ENCODE peak calls at places on chromosomes 6 and 20, in seven cellular contexts. P is fibroblast of lung, V is hepatocyte, G is tibial nerve, I is stomach, H is HCT116, T is GM06990. R is an unnamed sample.

GRCh38 chr6:34961574-34961973 is 72.5 kb downstream of the ANKS1A start:
- DNase-seq in V (no peak), I (no peak), P (no peak), G (no peak), T (no peak), H (no peak), R (no peak)

GRCh38 chr6:56552212-56553130 is 90.2 kb downstream of the DST start:
- DNase-seq in H (no peak), V (no peak), T (no peak), P (peak), I (no peak), G (no peak), R (no peak)

GRCh38 chr6:44567406-44567805 is 179.9 kb downstream of the CDC5L start:
- DNase-seq in H (no peak), G (no peak), V (no peak), P (peak), I (no peak), T (no peak), R (peak)

GRCh38 chr20:49207071-49207470 is 12.1 kb upstream of the DDX27 start:
- DNase-seq in P (no peak), H (no peak), I (no peak), T (no peak), G (no peak), V (no peak), R (no peak)

GRCh38 chr6:105326838-105327745 is 75.8 kb downstream of the PREP start:
- DNase-seq in P (peak), H (peak), T (no peak), G (no peak), V (no peak), I (no peak), R (no peak)

GRCh38 chr6:168895102-168895812 is 358.4 kb downstream of the THBS2 start:
- DNase-seq in G (peak), I (peak), T (peak), V (peak), H (peak), P (peak), R (peak)

GRCh38 chr20:33915726-33916331 is 77.9 kb upstream of the RALY start:
- DNase-seq in G (peak), T (no peak), P (no peak), H (peak), V (peak), I (peak), R (no peak)

GRCh38 chr20:50855498-50856474 is 60.9 kb downstream of the BCAS4 start:
- DNase-seq in I (peak), P (peak), G (no peak), V (peak), T (no peak), H (no peak), R (no peak)

GRCh38 chr6:150485559-150486517 is 113.8 kb upstream of the PLEKHG1 start:
- DNase-seq in V (no peak), G (no peak), P (no peak), I (no peak), H (no peak), T (no peak), R (no peak)

GRCh38 chr20:17647391-17648305 is 34.4 kb downstream of the RRBP1 start:
- DNase-seq in T (no peak), V (no peak), G (no peak), I (no peak), P (no peak), H (no peak), R (no peak)

GRCh38 chr6:2848851-2849250 is 7.2 kb upstream of the SERPINB1 start:
- DNase-seq in H (no peak), I (peak), V (no peak), P (no peak), G (no peak), T (no peak), R (no peak)

GRCh38 chr6:148967546-148967945 is 220.7 kb downstream of the UST start:
- DNase-seq in T (no peak), I (no peak), H (no peak), V (no peak), P (no peak), G (no peak), R (no peak)

GRCh38 chr6:158654498-158654897 is 4.6 kb downstream of the SYTL3 start:
- DNase-seq in G (no peak), I (peak), V (peak), T (no peak), P (peak), H (no peak), R (peak)

GRCh38 chr20:3405696-3406358 is 1.6 kb downstream of the DNAAF9 start:
- DNase-seq in H (no peak), G (no peak), T (no peak), P (no peak), I (no peak), V (no peak), R (no peak)

GRCh38 chr6:130057495-130057894 is 39.1 kb downstream of the L3MBTL3 start:
- DNase-seq in I (no peak), P (no peak), V (no peak), H (no peak), G (no peak), T (no peak), R (no peak)

GRCh38 chr6:111423960-111424846 is 58.8 kb downstream of the REV3L start:
- DNase-seq in V (no peak), G (no peak), P (peak), T (no peak), H (no peak), I (peak), R (no peak)

GRCh38 chr6:27867941-27868705 is 44.1 kb downstream of the OR2B2 start:
- DNase-seq in I (no peak), H (no peak), P (peak), T (peak), G (no peak), V (no peak), R (no peak)

GRCh38 chr6:161300823-161301222 is 27.0 kb upstream of the AGPAT4 start:
- DNase-seq in I (no peak), H (no peak), G (no peak), T (no peak), V (no peak), P (no peak), R (no peak)

GRCh38 chr6:88358846-88359245 is 192.7 kb upstream of the CNR1 start:
- DNase-seq in T (no peak), H (no peak), V (no peak), G (no peak), I (no peak), P (peak), R (no peak)

GRCh38 chr6:160337301-160337700 is 10.9 kb upstream of the SLC22A3 start:
- DNase-seq in V (no peak), H (no peak), P (peak), T (no peak), G (no peak), I (no peak), R (no peak)

GRCh38 chr6:21590345-21590744 is 3.2 kb upstream of the SOX4 start:
- DNase-seq in G (no peak), V (no peak), I (no peak), T (no peak), H (no peak), P (no peak), R (no peak)

GRCh38 chr6:21587182-21587924 is 6.2 kb upstream of the SOX4 start:
- DNase-seq in V (peak), I (peak), H (peak), T (peak), G (peak), P (peak), R (peak)

GRCh38 chr6:21586760-21587181 is 6.8 kb upstream of the SOX4 start:
- DNase-seq in P (no peak), T (no peak), H (no peak), I (peak), V (no peak), G (peak), R (no peak)

GRCh38 chr6:21587925-21588811 is 5.4 kb upstream of the SOX4 start:
- DNase-seq in I (peak), T (peak), V (peak), P (peak), G (peak), H (peak), R (peak)

DNA sequence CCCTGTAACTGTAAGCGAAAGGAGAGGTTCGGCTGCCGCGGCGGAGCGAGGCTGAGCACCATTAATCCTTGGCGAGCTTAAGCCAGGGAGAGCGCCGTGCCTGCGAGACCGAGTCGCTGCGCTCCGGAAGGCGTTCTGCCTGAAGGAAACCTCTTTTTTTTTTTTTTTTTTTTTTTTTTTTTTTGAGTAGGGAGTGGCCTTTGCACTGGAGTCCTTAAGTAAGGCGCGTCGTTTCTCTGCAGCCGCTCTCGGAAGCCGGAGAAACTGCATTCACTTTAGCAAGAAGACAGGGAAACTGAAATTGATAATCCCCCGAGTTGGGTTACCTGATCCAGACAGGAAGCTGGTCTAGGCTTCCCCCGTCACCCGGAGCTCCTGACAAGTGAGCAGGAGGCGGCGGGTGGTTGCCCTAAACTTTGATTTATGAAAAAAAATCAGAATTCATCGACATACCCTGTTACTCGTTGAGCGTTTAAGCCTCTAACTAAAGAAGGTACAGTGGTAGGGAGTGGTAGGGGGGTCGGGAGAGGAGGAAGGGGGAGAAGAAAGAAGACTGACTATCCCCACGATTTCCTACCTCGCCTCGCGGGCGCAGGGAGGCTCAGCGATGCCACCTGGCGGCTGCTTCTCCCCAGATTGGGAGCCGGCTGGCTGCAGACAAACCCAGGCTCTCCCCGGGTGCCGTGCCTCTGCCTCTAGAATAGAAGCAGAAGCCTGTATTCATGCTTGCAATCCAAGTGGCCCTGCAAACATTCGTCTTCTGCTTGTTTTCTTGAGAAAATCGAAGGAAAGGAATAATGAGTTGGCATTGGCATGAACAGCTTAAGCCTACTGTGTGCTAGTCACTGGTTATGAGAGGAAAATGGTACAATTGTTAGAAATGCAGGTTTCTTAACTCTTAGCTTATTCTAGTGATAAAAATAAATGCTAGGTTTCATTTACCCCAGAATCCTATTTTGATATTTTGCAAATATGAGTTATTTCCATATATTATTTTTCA is 4.4 kb upstream of the SOX4 start:
- DNase-seq in V (peak), G (peak), T (peak), P (peak), H (peak), I (peak), R (peak)
- TF ChIP-seq CTCF in V (peak), G (peak), T (peak), P (peak), H (peak), I (peak), R (no peak)

DNA sequence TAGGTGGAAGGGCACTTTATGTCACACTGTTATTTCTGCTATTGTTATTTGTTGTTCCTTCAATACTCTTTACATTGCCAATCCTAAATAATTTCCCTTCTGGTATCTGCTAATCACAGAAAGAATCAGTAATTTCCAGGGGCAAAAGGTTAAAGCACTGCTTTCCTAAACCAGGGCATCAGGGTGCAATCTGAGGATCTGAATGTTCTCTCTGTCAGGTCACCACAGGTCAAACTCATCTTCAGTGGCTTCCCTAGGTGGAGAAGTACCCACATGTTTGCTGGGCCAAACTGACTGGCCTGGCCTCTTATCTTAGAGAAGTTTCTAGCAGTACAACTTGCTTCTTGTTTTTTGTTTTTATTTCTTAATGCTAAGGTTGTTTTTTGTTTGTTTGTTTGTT is 118.7 kb downstream of the OPRM1 start:
- DNase-seq in I (no peak), T (no peak), G (no peak), P (no peak), V (no peak), H (no peak), R (no peak)
- H3K4me3 ChIP-seq in I (no peak), T (no peak), G (peak), P (no peak), V (no peak), H (no peak), R (no peak)

DNA sequence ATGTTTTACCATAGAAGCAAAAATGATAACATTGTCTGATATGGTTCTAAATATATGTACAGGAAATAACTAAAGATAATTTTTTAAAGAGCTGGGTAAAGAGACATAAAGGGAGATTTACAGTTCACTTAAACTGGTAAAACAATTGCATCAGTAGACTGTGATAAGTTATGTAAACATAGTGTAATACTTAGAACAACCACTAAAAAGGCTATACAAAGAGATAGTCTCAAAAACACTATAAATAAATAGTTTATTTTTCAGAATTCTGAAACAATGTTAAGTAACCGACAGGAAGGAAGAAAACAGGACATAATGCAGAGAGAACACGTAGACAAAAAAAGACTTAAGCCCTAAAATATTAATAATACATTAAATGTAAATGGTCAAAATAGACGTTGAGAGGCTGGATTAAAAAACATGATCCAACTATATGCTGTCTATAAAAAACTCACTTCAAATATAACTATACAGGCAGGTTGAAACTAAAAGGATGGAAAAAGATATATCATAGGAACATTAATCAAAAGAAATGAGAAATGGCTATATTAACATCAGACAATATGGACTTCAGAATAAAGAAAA is 32.7 kb upstream of the ATXN1 start:
- DNase-seq in V (no peak), T (no peak), G (no peak), H (no peak), P (no peak), I (no peak), R (no peak)
- TF ChIP-seq CTCF in V (no peak), T (no peak), G (no peak), H (no peak), P (no peak), I (no peak), R (no peak)

GRCh38 chr6:113065606-113066005 is 718.5 kb downstream of the RFPL4B start:
- DNase-seq in I (no peak), T (no peak), H (no peak), P (peak), V (no peak), G (no peak), R (no peak)

GRCh38 chr6:113073611-113074191 is 726.6 kb downstream of the RFPL4B start:
- DNase-seq in H (no peak), P (peak), V (no peak), G (no peak), T (no peak), I (no peak), R (no peak)

GRCh38 chr6:113067612-113068262 is 720.6 kb downstream of the RFPL4B start:
- DNase-seq in H (no peak), P (peak), V (no peak), T (no peak), I (no peak), G (no peak), R (no peak)

GRCh38 chr6:113068569-113068968 is 721.4 kb downstream of the RFPL4B start:
- DNase-seq in H (no peak), I (no peak), G (no peak), V (no peak), T (no peak), P (no peak), R (no peak)
- H3K4me3 ChIP-seq in H (no peak), I (no peak), G (no peak), V (no peak), T (no peak), P (no peak), R (no peak)

GRCh38 chr6:109382576-109383437 is 540 bp upstream of the CD164 start:
- DNase-seq in T (peak), P (peak), H (peak), G (peak), V (peak), I (peak), R (peak)

GRCh38 chr6:109379706-109380105 is 2.6 kb downstream of the CD164 start:
- DNase-seq in V (no peak), H (no peak), T (no peak), G (no peak), P (peak), I (no peak), R (no peak)

GRCh38 chr6:109381747-109382575 is at the start of gene CD164:
- DNase-seq in H (peak), T (peak), G (peak), I (peak), P (peak), V (peak), R (peak)

GRCh38 chr6:109381007-109381746 is 1.1 kb downstream of the CD164 start:
- DNase-seq in H (no peak), G (no peak), I (no peak), P (peak), V (no peak), T (no peak), R (no peak)

GRCh38 chr6:109383438-109383940 is 1.2 kb upstream of the CD164 start:
- DNase-seq in V (no peak), G (no peak), T (no peak), H (no peak), I (no peak), P (no peak), R (no peak)
- TF ChIP-seq CTCF in V (no peak), G (no peak), T (no peak), H (no peak), I (no peak), P (no peak), R (no peak)

GRCh38 chr6:36757206-36757605 is 59.6 kb downstream of the RAB44 start:
- DNase-seq in T (peak), V (no peak), G (no peak), I (no peak), H (no peak), P (no peak), R (no peak)
- H3K4me3 ChIP-seq in T (peak), V (no peak), G (no peak), I (no peak), H (no peak), P (no peak), R (no peak)

DNA sequence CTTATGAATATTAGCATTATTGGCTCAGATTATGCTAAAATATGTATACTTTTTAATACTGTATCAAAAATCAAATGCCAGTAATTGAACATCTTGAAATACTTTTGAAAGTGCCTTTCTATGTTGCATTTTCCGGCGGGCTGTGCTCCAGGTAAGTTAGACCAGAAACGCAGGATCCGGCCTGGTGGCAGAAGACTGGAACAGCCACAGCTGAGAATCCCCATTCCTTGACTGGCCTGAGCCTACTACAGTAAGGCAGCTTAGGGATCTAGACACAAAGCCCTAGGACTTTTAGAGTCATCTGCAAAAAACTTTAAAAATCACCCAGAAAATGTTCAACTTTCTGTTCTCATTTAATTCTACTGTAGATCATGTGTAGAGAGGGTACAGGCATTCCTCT is 138.8 kb upstream of the C6orf118 start:
- DNase-seq in H (no peak), I (no peak), T (no peak), G (no peak), P (no peak), V (no peak), R (no peak)
- TF ChIP-seq CTCF in H (no peak), I (no peak), T (no peak), G (no peak), P (no peak), V (no peak), R (no peak)

DNA sequence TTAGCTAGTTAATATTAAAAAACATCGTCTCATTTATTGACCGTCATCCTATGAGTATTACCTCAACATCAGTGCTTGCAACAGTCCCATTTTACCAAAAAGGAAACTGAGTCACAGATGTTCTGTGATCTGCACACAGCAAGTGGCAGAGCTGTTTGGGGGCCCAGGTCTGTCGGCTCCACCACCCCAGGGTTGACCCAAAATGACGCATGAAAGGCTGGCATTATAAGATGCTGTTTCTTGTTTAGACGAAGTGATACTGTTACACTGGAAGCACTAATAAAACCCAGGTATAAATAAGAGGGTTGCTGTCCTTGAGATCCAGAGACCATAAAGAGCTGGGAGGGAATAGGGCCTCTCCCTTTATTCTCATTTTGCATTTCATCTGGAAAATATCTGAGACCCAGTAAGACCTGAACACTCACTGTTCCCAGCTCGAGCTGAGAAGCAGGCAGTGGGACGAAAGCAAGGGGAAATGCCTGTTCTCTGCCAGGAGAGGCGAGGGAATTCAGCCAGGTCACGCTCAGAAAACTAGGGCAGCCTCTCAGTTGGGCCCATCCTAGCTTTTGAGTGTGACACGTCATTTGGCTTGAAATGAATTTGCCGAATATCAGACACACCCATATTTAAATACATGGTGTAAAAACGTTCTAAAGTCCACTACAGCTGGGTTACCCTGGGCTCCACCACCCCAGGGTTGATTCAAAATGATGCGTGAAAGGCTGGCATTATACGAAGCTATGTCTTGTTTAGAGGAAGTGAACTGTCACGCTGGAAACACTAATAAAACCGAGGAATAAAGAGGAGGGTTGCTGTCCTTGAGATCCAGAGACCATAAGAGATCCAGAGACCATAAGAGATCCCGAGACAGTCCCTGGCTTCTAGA is 1.4 kb upstream of the MICAL1 start:
- DNase-seq in H (no peak), G (peak), V (no peak), T (no peak), I (peak), P (peak), R (peak)
- H3K4me3 ChIP-seq in H (peak), G (peak), V (no peak), T (peak), I (peak), P (peak), R (no peak)